ENCODE peak calls at places on chromosomes 5 and 9, in eight cellular contexts. One of them, this sample, is unnamed.

GRCh38 chr5:54136666-54137440 is 173.5 kb downstream of the ARL15 start:
- DNase-seq in cardiac muscle cell: no peak
- DNase-seq in GM20000: no peak
- DNase-seq in activated CD4-positive, alpha-beta T cell treated with anti-CD3 and anti-CD28 coated beads for 1 hour: no peak
- DNase-seq in substantia nigra: no peak
- DNase-seq in Caco-2: no peak
- DNase-seq in effector CD4-positive, alpha-beta T cell: no peak
- DNase-seq in foreskin fibroblast: no peak
- DNase-seq in this sample: no peak

GRCh38 chr5:194603-195209 is 3.4 kb downstream of the LRRC14B start:
- DNase-seq in cardiac muscle cell: no peak
- DNase-seq in GM20000: no peak
- DNase-seq in activated CD4-positive, alpha-beta T cell treated with anti-CD3 and anti-CD28 coated beads for 1 hour: no peak
- DNase-seq in substantia nigra: no peak
- DNase-seq in Caco-2: no peak
- DNase-seq in effector CD4-positive, alpha-beta T cell: no peak
- DNase-seq in foreskin fibroblast: no peak
- DNase-seq in this sample: no peak

GRCh38 chr5:17691781-17692180 is 57.5 kb downstream of the TAF11L14 start:
- DNase-seq in cardiac muscle cell: no peak
- DNase-seq in GM20000: no peak
- DNase-seq in activated CD4-positive, alpha-beta T cell treated with anti-CD3 and anti-CD28 coated beads for 1 hour: no peak
- DNase-seq in substantia nigra: no peak
- DNase-seq in Caco-2: no peak
- DNase-seq in effector CD4-positive, alpha-beta T cell: no peak
- DNase-seq in foreskin fibroblast: no peak
- DNase-seq in this sample: no peak

GRCh38 chr5:74833537-74834266 is 32.5 kb downstream of the FAM169A start:
- DNase-seq in cardiac muscle cell: no peak
- DNase-seq in GM20000: no peak
- DNase-seq in activated CD4-positive, alpha-beta T cell treated with anti-CD3 and anti-CD28 coated beads for 1 hour: no peak
- DNase-seq in substantia nigra: no peak
- DNase-seq in Caco-2: peak
- DNase-seq in effector CD4-positive, alpha-beta T cell: no peak
- DNase-seq in foreskin fibroblast: no peak
- DNase-seq in this sample: no peak

GRCh38 chr5:13976867-13977479 is 32.5 kb upstream of the DNAH5 start:
- DNase-seq in cardiac muscle cell: peak
- DNase-seq in GM20000: no peak
- DNase-seq in activated CD4-positive, alpha-beta T cell treated with anti-CD3 and anti-CD28 coated beads for 1 hour: no peak
- DNase-seq in substantia nigra: no peak
- DNase-seq in Caco-2: peak
- DNase-seq in effector CD4-positive, alpha-beta T cell: no peak
- DNase-seq in foreskin fibroblast: peak
- DNase-seq in this sample: no peak

GRCh38 chr9:124349675-124350484 is 65.4 kb downstream of the PSMB7 start:
- DNase-seq in cardiac muscle cell: no peak
- DNase-seq in GM20000: no peak
- DNase-seq in activated CD4-positive, alpha-beta T cell treated with anti-CD3 and anti-CD28 coated beads for 1 hour: no peak
- DNase-seq in substantia nigra: no peak
- DNase-seq in Caco-2: no peak
- DNase-seq in effector CD4-positive, alpha-beta T cell: no peak
- DNase-seq in foreskin fibroblast: no peak
- DNase-seq in this sample: no peak

GRCh38 chr9:88342246-88342645 is 46.0 kb upstream of the SPIN1 start:
- DNase-seq in cardiac muscle cell: peak
- DNase-seq in GM20000: no peak
- DNase-seq in activated CD4-positive, alpha-beta T cell treated with anti-CD3 and anti-CD28 coated beads for 1 hour: no peak
- DNase-seq in substantia nigra: no peak
- DNase-seq in Caco-2: no peak
- DNase-seq in effector CD4-positive, alpha-beta T cell: no peak
- DNase-seq in foreskin fibroblast: no peak
- DNase-seq in this sample: no peak

GRCh38 chr9:27600254-27600653 is 27.0 kb upstream of the C9orf72 start:
- DNase-seq in cardiac muscle cell: no peak
- DNase-seq in GM20000: no peak
- DNase-seq in activated CD4-positive, alpha-beta T cell treated with anti-CD3 and anti-CD28 coated beads for 1 hour: no peak
- DNase-seq in substantia nigra: no peak
- DNase-seq in Caco-2: no peak
- DNase-seq in effector CD4-positive, alpha-beta T cell: no peak
- DNase-seq in foreskin fibroblast: no peak
- DNase-seq in this sample: no peak

GRCh38 chr5:32446660-32447059 is 2.1 kb upstream of the ZFR start:
- DNase-seq in cardiac muscle cell: no peak
- DNase-seq in GM20000: peak
- DNase-seq in activated CD4-positive, alpha-beta T cell treated with anti-CD3 and anti-CD28 coated beads for 1 hour: no peak
- DNase-seq in substantia nigra: no peak
- DNase-seq in Caco-2: no peak
- DNase-seq in effector CD4-positive, alpha-beta T cell: no peak
- DNase-seq in foreskin fibroblast: no peak
- DNase-seq in this sample: no peak

GRCh38 chr9:8095531-8096223 is 296.1 kb upstream of the DMAC1 start:
- DNase-seq in cardiac muscle cell: no peak
- DNase-seq in GM20000: no peak
- DNase-seq in activated CD4-positive, alpha-beta T cell treated with anti-CD3 and anti-CD28 coated beads for 1 hour: no peak
- DNase-seq in substantia nigra: no peak
- DNase-seq in Caco-2: no peak
- DNase-seq in effector CD4-positive, alpha-beta T cell: no peak
- DNase-seq in foreskin fibroblast: no peak
- DNase-seq in this sample: no peak

This sample was measured in C1 segment of cervical spinal cord.